ENCODE peak calls at places on chromosomes 16 and 17, in ten cellular contexts. E is lung, P is GM10248, W is breast epithelium, Q is cardiac muscle cell, V is pancreas, L is AG04450, X is heart left ventricle, F is A549, H is adrenal gland. K is an unnamed sample.

GRCh38 chr16:82639666-82640336 is 13.0 kb downstream of the CDH13 start:
- DNase-seq in E (peak; percentile 36), P (peak; percentile 54), W (no peak), Q (peak; percentile 77), V (no peak), L (no peak), X (peak; percentile 54), F (peak; percentile 55), H (peak; percentile 48), K (peak; percentile 76)

GRCh38 chr16:53501216-53501859 is 1.7 kb downstream of the AKTIP start:
- DNase-seq in E (peak; percentile 27), P (no peak), W (no peak), Q (no peak), V (no peak), L (no peak), X (no peak), F (no peak), H (no peak), K (no peak)

GRCh38 chr17:35486920-35487727 is 38.6 kb upstream of the SLFN13 start:
- DNase-seq in E (peak; percentile 69), P (peak; percentile 88), W (no peak), Q (peak; percentile 44), V (peak; percentile 34), L (peak; percentile 18), X (peak; percentile 61), F (no peak), H (peak; percentile 39), K (no peak)

GRCh38 chr16:51084074-51084928 is 66.8 kb downstream of the SALL1 start:
- DNase-seq in E (no peak), P (no peak), W (no peak), Q (no peak), V (no peak), L (no peak), X (no peak), F (no peak), H (no peak), K (no peak)

GRCh38 chr17:51507444-51507843 is 247.1 kb downstream of the UTP18 start:
- DNase-seq in E (no peak), P (no peak), W (no peak), Q (no peak), V (no peak), L (no peak), X (no peak), F (no peak), H (no peak), K (no peak)

GRCh38 chr16:11024333-11025053 is 80.1 kb downstream of the CLEC16A start:
- DNase-seq in E (no peak), P (no peak), W (no peak), Q (no peak), V (no peak), L (no peak), X (no peak), F (peak; percentile 34), H (no peak), K (no peak)

GRCh38 chr17:76924345-76925332 is 56.4 kb downstream of the MGAT5B start:
- DNase-seq in E (no peak), P (no peak), W (no peak), Q (no peak), V (no peak), L (no peak), X (no peak), F (peak; percentile 24), H (no peak), K (no peak)

GRCh38 chr17:12089809-12090384 is 69.2 kb downstream of the MAP2K4 start:
- DNase-seq in E (no peak), P (no peak), W (no peak), Q (no peak), V (no peak), L (peak; percentile 30), X (no peak), F (peak; percentile 20), H (no peak), K (no peak)

GRCh38 chr17:725746-726145 is 6.7 kb upstream of the TLCD3A start:
- DNase-seq in E (no peak), P (no peak), W (no peak), Q (no peak), V (no peak), L (no peak), X (no peak), F (no peak), H (no peak), K (no peak)

GRCh38 chr16:71985262-71985974 is 14.8 kb downstream of the PKD1L3 start:
- DNase-seq in E (no peak), P (no peak), W (no peak), Q (no peak), V (no peak), L (no peak), X (no peak), F (no peak), H (no peak), K (no peak)

DNA sequence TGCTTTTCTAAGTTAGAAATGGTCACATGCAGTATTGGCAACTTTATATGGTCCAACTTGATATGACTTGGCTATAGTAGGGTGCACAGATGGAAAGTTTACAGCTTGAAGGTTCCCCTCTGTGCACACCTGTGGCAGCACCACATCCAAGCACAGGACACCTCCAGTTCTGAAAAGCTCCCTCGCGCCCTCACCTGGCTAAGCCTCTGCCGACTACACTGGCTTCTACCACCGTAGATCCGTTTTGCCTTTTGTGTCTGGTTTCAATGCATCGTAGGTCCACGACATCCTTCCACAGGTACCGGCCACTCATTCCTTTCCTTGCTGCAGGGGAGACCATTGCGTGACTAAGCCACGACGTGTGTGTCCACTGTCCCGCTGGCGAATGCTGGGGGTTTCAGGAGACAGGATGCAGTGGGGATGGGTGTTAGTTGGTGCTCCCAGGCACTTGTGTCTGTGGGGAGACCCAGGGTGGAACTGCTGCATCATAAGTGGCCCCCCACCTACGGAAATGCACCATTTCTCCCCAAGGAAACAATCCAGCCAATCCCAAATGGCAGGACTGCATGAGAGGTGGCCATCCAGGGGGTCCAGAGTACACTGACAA is 4.9 kb upstream of the RASD1 start:
- DNase-seq in E (no peak), P (no peak), W (no peak), Q (no peak), V (no peak), L (no peak), X (no peak), F (no peak), H (no peak), K (no peak)
- TF ChIP-seq CTCF in E (no peak), P (peak; percentile 30), W (no peak), Q (no peak), V (no peak), L (peak; percentile 38), X (no peak), F (no peak), H (no peak), K (no peak)

DNA sequence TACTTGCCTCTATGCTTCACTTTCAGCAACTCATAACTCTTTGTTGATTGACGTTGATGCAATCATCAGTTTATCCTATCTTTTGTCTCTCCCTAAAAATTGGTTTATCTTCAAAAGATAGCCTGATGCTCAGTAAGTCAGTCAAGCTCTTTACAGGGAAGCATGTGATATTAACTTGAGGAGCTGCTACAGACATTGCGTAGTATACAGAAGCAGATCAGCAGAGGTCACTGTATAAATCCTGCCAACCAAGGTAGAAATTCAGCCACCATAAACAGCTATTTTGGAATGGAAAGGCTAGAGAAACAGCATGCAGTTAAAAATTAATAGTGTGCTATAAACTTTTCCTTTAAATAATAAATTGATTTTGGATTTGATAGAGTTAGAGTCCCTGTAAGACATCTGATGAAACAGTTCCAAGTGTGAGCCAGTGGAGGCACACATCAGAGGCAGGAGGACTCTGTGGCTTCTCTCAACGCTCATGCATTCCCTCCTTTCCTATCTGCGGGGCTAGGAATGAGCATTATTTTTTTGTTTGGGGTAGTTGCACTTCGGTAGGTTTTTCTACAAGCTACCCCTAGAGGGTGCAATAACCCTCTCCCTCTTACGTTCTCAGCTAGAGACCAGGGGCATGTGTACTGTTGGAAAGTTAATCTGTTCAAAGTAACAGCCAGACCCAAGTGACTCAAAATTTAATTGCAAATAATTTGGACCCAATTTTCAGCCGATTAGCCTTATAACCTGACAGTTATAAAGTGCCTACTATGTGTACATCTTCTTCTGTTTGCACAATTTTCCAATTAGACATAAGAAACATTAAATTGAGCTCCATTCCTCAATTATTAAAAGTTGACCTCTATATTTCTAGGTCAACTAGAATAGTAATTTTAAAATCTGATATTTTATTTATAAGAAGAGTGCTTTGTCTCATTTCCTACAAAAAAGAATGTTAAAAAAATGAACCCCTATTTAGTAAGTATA is 647.7 kb upstream of the SOX9 start:
- DNase-seq in E (no peak), P (peak; percentile 22), W (no peak), Q (peak; percentile 71), V (peak; percentile 17), L (peak; percentile 42), X (no peak), F (peak; percentile 68), H (no peak), K (peak; percentile 31)
- TF ChIP-seq CTCF in E (no peak), P (peak; percentile 41), W (no peak), Q (peak; percentile 74), V (peak; percentile 49), L (peak; percentile 83), X (peak; percentile 43), F (peak; percentile 87), H (peak; percentile 51), K (peak; percentile 70)

DNA sequence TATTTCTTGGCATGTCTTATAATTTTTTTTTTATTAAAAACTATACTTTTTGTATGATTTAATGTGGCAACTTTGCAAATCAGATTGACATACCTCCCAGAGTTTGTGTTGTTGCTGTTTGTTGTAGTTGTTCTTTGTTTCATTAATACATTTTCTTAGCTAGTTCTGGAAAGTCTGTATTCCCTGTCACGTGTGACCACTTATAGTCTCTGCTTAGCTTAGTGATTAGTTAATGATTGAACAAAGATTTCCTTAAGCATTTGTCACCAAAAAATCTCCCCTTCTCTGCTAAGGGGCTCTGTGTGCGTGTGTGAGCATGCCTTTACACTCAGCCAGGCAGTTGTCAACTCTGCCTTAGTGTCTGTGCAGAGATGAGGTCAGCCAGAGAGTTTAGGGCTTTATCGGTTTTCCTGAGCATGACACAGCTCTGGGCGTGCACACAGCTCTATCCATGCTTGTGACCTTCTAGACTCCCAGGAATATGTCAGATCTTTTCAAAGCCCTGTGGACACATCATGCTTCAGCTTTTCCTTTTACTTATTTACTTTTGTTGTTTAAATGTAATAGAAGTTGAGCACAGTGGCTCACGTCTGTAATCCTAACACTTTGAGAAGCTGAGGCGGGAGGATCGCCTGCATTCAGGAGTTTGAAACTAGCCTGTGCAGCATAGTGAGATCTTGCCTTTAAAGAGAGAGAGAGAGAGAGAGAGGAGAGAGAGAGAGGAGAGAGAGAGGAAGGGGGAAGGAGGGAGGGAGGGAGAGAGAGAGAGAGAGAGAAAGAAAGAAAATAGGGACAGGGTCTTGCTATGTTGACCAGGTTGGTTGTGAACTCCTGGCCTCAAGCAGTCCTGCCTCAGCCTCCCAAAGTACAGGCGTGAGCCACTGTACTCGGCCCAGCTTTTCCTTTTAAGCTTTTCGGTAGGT is 21.9 kb downstream of the DNAI2 start:
- DNase-seq in E (no peak), P (no peak), W (no peak), Q (no peak), V (no peak), L (no peak), X (peak; percentile 52), F (no peak), H (peak; percentile 87), K (no peak)
- TF ChIP-seq CTCF in E (no peak), P (no peak), W (no peak), Q (no peak), V (no peak), L (no peak), X (no peak), F (no peak), H (no peak), K (no peak)

GRCh38 chr17:62178579-62178978 is 113.5 kb upstream of the MED13 start:
- DNase-seq in E (no peak), P (no peak), W (no peak), Q (no peak), V (no peak), L (no peak), X (no peak), F (peak; percentile 47), H (peak; percentile 22), K (no peak)

GRCh38 chr17:62180772-62181171 is 115.7 kb upstream of the MED13 start:
- DNase-seq in E (no peak), P (no peak), W (no peak), Q (no peak), V (no peak), L (no peak), X (no peak), F (no peak), H (no peak), K (no peak)

GRCh38 chr17:62179525-62180161 is 114.6 kb upstream of the MED13 start:
- DNase-seq in E (no peak), P (no peak), W (no peak), Q (no peak), V (no peak), L (no peak), X (no peak), F (peak; percentile 92), H (peak; percentile 16), K (no peak)
- TF ChIP-seq CTCF in E (no peak), P (no peak), W (no peak), Q (no peak), V (no peak), L (no peak), X (no peak), F (peak; percentile 60), H (no peak), K (no peak)

K was measured in endothelial cell.